ENCODE peak calls at places on chromosomes 5 and 9, in six cellular contexts. One of them, this sample, is unnamed. For H3K4me1, the result is how much of the 10 kb centered on the place peaks cover.

GRCh38 chr5:172533058-172533398 is 78.7 kb upstream of the SH3PXD2B start:
- DNase-seq in psoas muscle: no peak
- DNase-seq in SK-N-SH: no peak
- DNase-seq in Peyer's patch: no peak
- DNase-seq in mesenchymal stem cell: no peak
- DNase-seq in left ventricle myocardium inferior: no peak
- DNase-seq in this sample: no peak

GRCh38 chr9:27750571-27750970 is 177.3 kb upstream of the C9orf72 start:
- DNase-seq in psoas muscle: no peak
- DNase-seq in SK-N-SH: no peak
- DNase-seq in Peyer's patch: no peak
- DNase-seq in mesenchymal stem cell: no peak
- DNase-seq in left ventricle myocardium inferior: no peak
- DNase-seq in this sample: no peak

GRCh38 chr5:59117320-59117719 is 534.4 kb downstream of the RAB3C start:
- DNase-seq in psoas muscle: no peak
- DNase-seq in SK-N-SH: no peak
- DNase-seq in Peyer's patch: no peak
- DNase-seq in mesenchymal stem cell: no peak
- DNase-seq in left ventricle myocardium inferior: no peak
- DNase-seq in this sample: no peak

GRCh38 chr9:135315572-135315971 is 164.0 kb upstream of the PPP1R26 start:
- DNase-seq in psoas muscle: no peak
- DNase-seq in SK-N-SH: no peak
- DNase-seq in Peyer's patch: no peak
- DNase-seq in mesenchymal stem cell: no peak
- DNase-seq in left ventricle myocardium inferior: no peak
- DNase-seq in this sample: no peak

GRCh38 chr5:69502375-69503143 is 10.0 kb downstream of the OCLN start:
- DNase-seq in psoas muscle: no peak
- DNase-seq in SK-N-SH: no peak
- DNase-seq in Peyer's patch: no peak
- DNase-seq in mesenchymal stem cell: peak
- DNase-seq in left ventricle myocardium inferior: no peak
- DNase-seq in this sample: peak

GRCh38 chr5:18395126-18396110 is 761.2 kb downstream of the TAF11L14 start:
- DNase-seq in psoas muscle: no peak
- DNase-seq in SK-N-SH: peak
- DNase-seq in Peyer's patch: no peak
- DNase-seq in mesenchymal stem cell: no peak
- DNase-seq in left ventricle myocardium inferior: no peak
- DNase-seq in this sample: no peak

GRCh38 chr9:131776473-131776872 is 36.6 kb upstream of the RAPGEF1 start:
- DNase-seq in psoas muscle: no peak
- DNase-seq in SK-N-SH: no peak
- DNase-seq in Peyer's patch: no peak
- DNase-seq in mesenchymal stem cell: peak
- DNase-seq in left ventricle myocardium inferior: no peak
- DNase-seq in this sample: peak

GRCh38 chr9:129570450-129571297 is 50.2 kb downstream of the C9orf50 start:
- DNase-seq in psoas muscle: peak
- DNase-seq in SK-N-SH: no peak
- DNase-seq in Peyer's patch: no peak
- DNase-seq in mesenchymal stem cell: peak
- DNase-seq in left ventricle myocardium inferior: peak
- DNase-seq in this sample: peak

GRCh38 chr5:27241564-27242257 is 203.3 kb upstream of the CDH9 start:
- DNase-seq in psoas muscle: no peak
- DNase-seq in SK-N-SH: no peak
- DNase-seq in Peyer's patch: no peak
- DNase-seq in mesenchymal stem cell: peak
- DNase-seq in left ventricle myocardium inferior: no peak
- DNase-seq in this sample: peak

GRCh38 chr5:108109059-108109458 is 272.8 kb downstream of the FBXL17 start:
- DNase-seq in psoas muscle: no peak
- DNase-seq in SK-N-SH: no peak
- DNase-seq in Peyer's patch: no peak
- DNase-seq in mesenchymal stem cell: no peak
- DNase-seq in left ventricle myocardium inferior: no peak
- DNase-seq in this sample: no peak

GRCh38 chr5:180259260-180259611 is 32.6 kb downstream of the MAPK9 start:
- DNase-seq in psoas muscle: no peak
- DNase-seq in SK-N-SH: no peak
- DNase-seq in Peyer's patch: no peak
- DNase-seq in mesenchymal stem cell: peak
- DNase-seq in left ventricle myocardium inferior: no peak
- DNase-seq in this sample: peak

GRCh38 chr5:18220631-18221030 is 586.4 kb downstream of the TAF11L14 start:
- DNase-seq in psoas muscle: no peak
- DNase-seq in SK-N-SH: no peak
- DNase-seq in Peyer's patch: no peak
- DNase-seq in mesenchymal stem cell: no peak
- DNase-seq in left ventricle myocardium inferior: no peak
- DNase-seq in this sample: no peak

GRCh38 chr9:20580673-20581072 is 41.6 kb downstream of the MLLT3 start:
- DNase-seq in psoas muscle: no peak
- DNase-seq in SK-N-SH: no peak
- DNase-seq in Peyer's patch: no peak
- DNase-seq in mesenchymal stem cell: no peak
- DNase-seq in left ventricle myocardium inferior: no peak
- DNase-seq in this sample: no peak

GRCh38 chr5:147336871-147337270 is 102.0 kb downstream of the STK32A start:
- DNase-seq in psoas muscle: no peak
- DNase-seq in SK-N-SH: no peak
- DNase-seq in Peyer's patch: no peak
- DNase-seq in mesenchymal stem cell: no peak
- DNase-seq in left ventricle myocardium inferior: no peak
- DNase-seq in this sample: no peak

GRCh38 chr5:133506165-133506564 is 106.2 kb downstream of the FSTL4 start:
- DNase-seq in psoas muscle: no peak
- DNase-seq in SK-N-SH: no peak
- DNase-seq in Peyer's patch: no peak
- DNase-seq in mesenchymal stem cell: no peak
- DNase-seq in left ventricle myocardium inferior: no peak
- DNase-seq in this sample: no peak

GRCh38 chr5:141412853-141413539 is at the start of gene PCDHGA10:
- DNase-seq in psoas muscle: peak
- DNase-seq in SK-N-SH: no peak
- DNase-seq in Peyer's patch: no peak
- DNase-seq in mesenchymal stem cell: peak
- DNase-seq in left ventricle myocardium inferior: no peak
- DNase-seq in this sample: peak

GRCh38 chr5:120436996-120437395 is 27.1 kb upstream of the PRR16 start:
- DNase-seq in psoas muscle: no peak
- DNase-seq in SK-N-SH: no peak
- DNase-seq in Peyer's patch: no peak
- DNase-seq in mesenchymal stem cell: no peak
- DNase-seq in left ventricle myocardium inferior: no peak
- DNase-seq in this sample: peak

GRCh38 chr9:123584202-123585176 is 228.5 kb downstream of the CRB2 start:
- DNase-seq in psoas muscle: no peak
- DNase-seq in SK-N-SH: no peak
- DNase-seq in Peyer's patch: no peak
- DNase-seq in mesenchymal stem cell: no peak
- DNase-seq in left ventricle myocardium inferior: no peak
- DNase-seq in this sample: no peak

GRCh38 chr9:37036237-37037136 is 2.4 kb upstream of the PAX5 start:
- DNase-seq in psoas muscle: no peak
- DNase-seq in SK-N-SH: peak
- DNase-seq in Peyer's patch: peak
- DNase-seq in mesenchymal stem cell: peak
- DNase-seq in left ventricle myocardium inferior: no peak
- DNase-seq in this sample: no peak

GRCh38 chr9:125561497-125562148 is 145.4 kb downstream of the MAPKAP1 start:
- DNase-seq in psoas muscle: no peak
- DNase-seq in SK-N-SH: no peak
- DNase-seq in Peyer's patch: no peak
- DNase-seq in mesenchymal stem cell: no peak
- DNase-seq in left ventricle myocardium inferior: no peak
- DNase-seq in this sample: no peak

GRCh38 chr5:160064979-160065619 is 54.2 kb downstream of the PWWP2A start:
- DNase-seq in psoas muscle: no peak
- DNase-seq in SK-N-SH: peak
- DNase-seq in Peyer's patch: peak
- DNase-seq in mesenchymal stem cell: no peak
- DNase-seq in left ventricle myocardium inferior: no peak
- DNase-seq in this sample: no peak

GRCh38 chr5:150801117-150801927 is 22.8 kb downstream of the SMIM3 start:
- DNase-seq in psoas muscle: no peak
- DNase-seq in SK-N-SH: peak
- DNase-seq in Peyer's patch: no peak
- DNase-seq in mesenchymal stem cell: peak
- DNase-seq in left ventricle myocardium inferior: no peak
- DNase-seq in this sample: peak

GRCh38 chr5:96247097-96247675 is 185.9 kb downstream of the PCSK1 start:
- DNase-seq in psoas muscle: no peak
- DNase-seq in SK-N-SH: no peak
- DNase-seq in Peyer's patch: no peak
- DNase-seq in mesenchymal stem cell: peak
- DNase-seq in left ventricle myocardium inferior: no peak
- DNase-seq in this sample: peak

GRCh38 chr9:114906922-114907571 is 23.3 kb downstream of the TNFSF8 start:
- DNase-seq in psoas muscle: no peak
- DNase-seq in SK-N-SH: peak
- DNase-seq in Peyer's patch: no peak
- DNase-seq in mesenchymal stem cell: peak
- DNase-seq in left ventricle myocardium inferior: no peak
- DNase-seq in this sample: peak

GRCh38 chr5:132678735-132679134 is 4.9 kb downstream of the IL4 start:
- DNase-seq in psoas muscle: no peak
- DNase-seq in SK-N-SH: no peak
- DNase-seq in Peyer's patch: no peak
- DNase-seq in mesenchymal stem cell: no peak
- DNase-seq in left ventricle myocardium inferior: no peak
- DNase-seq in this sample: no peak

GRCh38 chr9:22102347-22103053 is 93.4 kb upstream of the CDKN2B start:
- DNase-seq in psoas muscle: no peak
- DNase-seq in SK-N-SH: no peak
- DNase-seq in Peyer's patch: no peak
- DNase-seq in mesenchymal stem cell: no peak
- DNase-seq in left ventricle myocardium inferior: no peak
- DNase-seq in this sample: no peak
- H3K4me1 ChIP-seq in psoas muscle: under half
- H3K4me1 ChIP-seq in SK-N-SH: under half
- H3K4me1 ChIP-seq in Peyer's patch: under half
- H3K4me1 ChIP-seq in mesenchymal stem cell: under half
- H3K4me1 ChIP-seq in left ventricle myocardium inferior: under half
- H3K4me1 ChIP-seq in this sample: under half

DNA sequence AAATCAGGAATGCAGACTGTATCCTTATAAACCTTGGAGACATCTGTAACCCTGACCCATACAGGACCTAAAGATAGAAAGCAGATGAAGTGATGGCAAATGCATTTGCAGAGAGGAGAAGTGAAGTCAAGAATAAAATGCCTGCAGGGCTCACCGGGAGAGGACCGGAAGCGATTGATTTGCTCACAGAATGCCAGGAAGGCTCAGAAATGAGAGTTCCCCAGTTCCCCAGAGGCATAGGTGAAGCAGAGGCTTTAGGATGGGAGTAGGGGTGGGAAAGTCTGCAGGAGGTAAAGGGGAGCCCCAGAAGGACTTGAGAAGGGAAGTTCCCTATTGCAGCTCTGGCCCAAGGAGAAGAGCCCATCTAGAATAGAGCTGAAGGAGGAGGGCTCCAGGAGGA is 63.9 kb upstream of the TNFAIP8 start:
- DNase-seq in psoas muscle: no peak
- DNase-seq in SK-N-SH: no peak
- DNase-seq in Peyer's patch: no peak
- DNase-seq in mesenchymal stem cell: no peak
- DNase-seq in left ventricle myocardium inferior: no peak
- DNase-seq in this sample: no peak
- H3K4me1 ChIP-seq in psoas muscle: under half
- H3K4me1 ChIP-seq in SK-N-SH: under half
- H3K4me1 ChIP-seq in Peyer's patch: under half
- H3K4me1 ChIP-seq in mesenchymal stem cell: under half
- H3K4me1 ChIP-seq in left ventricle myocardium inferior: under half
- H3K4me1 ChIP-seq in this sample: under half

GRCh38 chr5:174223355-174223754 is 177.8 kb downstream of the NSG2 start:
- DNase-seq in psoas muscle: no peak
- DNase-seq in SK-N-SH: peak
- DNase-seq in Peyer's patch: no peak
- DNase-seq in mesenchymal stem cell: no peak
- DNase-seq in left ventricle myocardium inferior: no peak
- DNase-seq in this sample: no peak

GRCh38 chr5:174218162-174218561 is 172.7 kb downstream of the NSG2 start:
- DNase-seq in psoas muscle: no peak
- DNase-seq in SK-N-SH: no peak
- DNase-seq in Peyer's patch: no peak
- DNase-seq in mesenchymal stem cell: no peak
- DNase-seq in left ventricle myocardium inferior: no peak
- DNase-seq in this sample: no peak

GRCh38 chr5:174222891-174223290 is 177.4 kb downstream of the NSG2 start:
- DNase-seq in psoas muscle: no peak
- DNase-seq in SK-N-SH: no peak
- DNase-seq in Peyer's patch: no peak
- DNase-seq in mesenchymal stem cell: no peak
- DNase-seq in left ventricle myocardium inferior: no peak
- DNase-seq in this sample: no peak

GRCh38 chr5:174217527-174217926 is 172.0 kb downstream of the NSG2 start:
- DNase-seq in psoas muscle: no peak
- DNase-seq in SK-N-SH: no peak
- DNase-seq in Peyer's patch: no peak
- DNase-seq in mesenchymal stem cell: no peak
- DNase-seq in left ventricle myocardium inferior: no peak
- DNase-seq in this sample: no peak

GRCh38 chr5:174221454-174221853 is 175.9 kb downstream of the NSG2 start:
- DNase-seq in psoas muscle: no peak
- DNase-seq in SK-N-SH: no peak
- DNase-seq in Peyer's patch: no peak
- DNase-seq in mesenchymal stem cell: no peak
- DNase-seq in left ventricle myocardium inferior: no peak
- DNase-seq in this sample: no peak
- H3K4me1 ChIP-seq in psoas muscle: under half
- H3K4me1 ChIP-seq in SK-N-SH: under half
- H3K4me1 ChIP-seq in Peyer's patch: under half
- H3K4me1 ChIP-seq in mesenchymal stem cell: under half
- H3K4me1 ChIP-seq in left ventricle myocardium inferior: under half
- H3K4me1 ChIP-seq in this sample: under half

DNA sequence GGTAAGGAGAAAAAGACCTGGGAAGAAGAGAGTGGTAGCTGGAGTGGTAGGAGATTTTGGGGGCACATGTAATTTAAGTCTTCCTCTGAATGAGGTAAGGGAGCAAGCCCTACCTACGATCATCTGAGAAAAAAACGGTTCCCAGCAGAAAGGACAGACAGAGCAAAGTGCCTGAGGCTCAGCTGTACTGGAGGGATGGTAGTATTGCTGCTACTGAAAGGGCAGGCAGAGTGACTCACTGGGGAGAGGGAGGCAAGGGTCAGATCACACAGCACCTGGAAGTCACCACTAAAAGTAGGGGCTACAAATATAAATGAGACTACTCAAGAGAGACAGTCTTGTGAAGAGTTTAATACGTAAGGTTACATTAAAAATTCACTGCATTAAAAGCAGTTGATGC is 75.9 kb downstream of the NFIB start:
- DNase-seq in psoas muscle: no peak
- DNase-seq in SK-N-SH: no peak
- DNase-seq in Peyer's patch: no peak
- DNase-seq in mesenchymal stem cell: peak
- DNase-seq in left ventricle myocardium inferior: no peak
- DNase-seq in this sample: no peak
- H3K4me1 ChIP-seq in psoas muscle: half or more
- H3K4me1 ChIP-seq in SK-N-SH: under half
- H3K4me1 ChIP-seq in Peyer's patch: under half
- H3K4me1 ChIP-seq in mesenchymal stem cell: under half
- H3K4me1 ChIP-seq in left ventricle myocardium inferior: half or more
- H3K4me1 ChIP-seq in this sample: under half